ENCODE peak calls at places on chromosomes 3 and 15, in four cellular contexts. One of them, this sample, is unnamed.

GRCh38 chr3:48301814-48302194 is 31.7 kb downstream of the SPINK8 start:
- DNase-seq in activated T-helper 1 cell treated with anti-CD3 and anti-CD28 coated beads, Interleukin-12 subunit alpha, Interleukin-12 subunit beta, Interleukin-2, Interleukin-4 antibody, amounts not matched to agents 30 ng/mL and 10 ng/mL and 1 ng/mL, durations not matched to agents 14 hours and 24 hours and 36 hours: no peak
- DNase-seq in effector CD4-positive, alpha-beta T cell: no peak
- DNase-seq in Daoy: peak; percentile 27
- DNase-seq in this sample: no peak

GRCh38 chr3:167669699-167670098 is 16.0 kb upstream of the WDR49 start:
- DNase-seq in activated T-helper 1 cell treated with anti-CD3 and anti-CD28 coated beads, Interleukin-12 subunit alpha, Interleukin-12 subunit beta, Interleukin-2, Interleukin-4 antibody, amounts not matched to agents 30 ng/mL and 10 ng/mL and 1 ng/mL, durations not matched to agents 14 hours and 24 hours and 36 hours: no peak
- DNase-seq in effector CD4-positive, alpha-beta T cell: no peak
- DNase-seq in Daoy: no peak
- DNase-seq in this sample: no peak

GRCh38 chr3:54053201-54053600 is 69.2 kb upstream of the CACNA2D3 start:
- DNase-seq in activated T-helper 1 cell treated with anti-CD3 and anti-CD28 coated beads, Interleukin-12 subunit alpha, Interleukin-12 subunit beta, Interleukin-2, Interleukin-4 antibody, amounts not matched to agents 30 ng/mL and 10 ng/mL and 1 ng/mL, durations not matched to agents 14 hours and 24 hours and 36 hours: no peak
- DNase-seq in Daoy: no peak
- DNase-seq in effector CD4-positive, alpha-beta T cell: no peak
- DNase-seq in this sample: no peak

GRCh38 chr3:32591960-32592462 is 21.4 kb upstream of the DYNC1LI1 start:
- DNase-seq in activated T-helper 1 cell treated with anti-CD3 and anti-CD28 coated beads, Interleukin-12 subunit alpha, Interleukin-12 subunit beta, Interleukin-2, Interleukin-4 antibody, amounts not matched to agents 30 ng/mL and 10 ng/mL and 1 ng/mL, durations not matched to agents 14 hours and 24 hours and 36 hours: no peak
- DNase-seq in Daoy: no peak
- DNase-seq in effector CD4-positive, alpha-beta T cell: no peak
- DNase-seq in this sample: no peak

GRCh38 chr3:114878119-114878839 is 268.8 kb downstream of the ZBTB20 start:
- DNase-seq in effector CD4-positive, alpha-beta T cell: no peak
- DNase-seq in Daoy: peak; percentile 54
- DNase-seq in activated T-helper 1 cell treated with anti-CD3 and anti-CD28 coated beads, Interleukin-12 subunit alpha, Interleukin-12 subunit beta, Interleukin-2, Interleukin-4 antibody, amounts not matched to agents 30 ng/mL and 10 ng/mL and 1 ng/mL, durations not matched to agents 14 hours and 24 hours and 36 hours: no peak
- DNase-seq in this sample: no peak

GRCh38 chr15:29134239-29134638 is 135.4 kb downstream of the NSMCE3 start:
- DNase-seq in effector CD4-positive, alpha-beta T cell: no peak
- DNase-seq in Daoy: no peak
- DNase-seq in activated T-helper 1 cell treated with anti-CD3 and anti-CD28 coated beads, Interleukin-12 subunit alpha, Interleukin-12 subunit beta, Interleukin-2, Interleukin-4 antibody, amounts not matched to agents 30 ng/mL and 10 ng/mL and 1 ng/mL, durations not matched to agents 14 hours and 24 hours and 36 hours: no peak
- DNase-seq in this sample: no peak

GRCh38 chr15:43132830-43133428 is 457 bp upstream of the TMEM62 start:
- DNase-seq in activated T-helper 1 cell treated with anti-CD3 and anti-CD28 coated beads, Interleukin-12 subunit alpha, Interleukin-12 subunit beta, Interleukin-2, Interleukin-4 antibody, amounts not matched to agents 30 ng/mL and 10 ng/mL and 1 ng/mL, durations not matched to agents 14 hours and 24 hours and 36 hours: no peak
- DNase-seq in Daoy: no peak
- DNase-seq in effector CD4-positive, alpha-beta T cell: no peak
- DNase-seq in this sample: no peak

GRCh38 chr3:119034256-119035013 is at the start of gene IGSF11:
- DNase-seq in effector CD4-positive, alpha-beta T cell: peak; percentile 35
- DNase-seq in activated T-helper 1 cell treated with anti-CD3 and anti-CD28 coated beads, Interleukin-12 subunit alpha, Interleukin-12 subunit beta, Interleukin-2, Interleukin-4 antibody, amounts not matched to agents 30 ng/mL and 10 ng/mL and 1 ng/mL, durations not matched to agents 14 hours and 24 hours and 36 hours: peak; percentile 46
- DNase-seq in Daoy: peak; percentile 80
- DNase-seq in this sample: peak; percentile 81

GRCh38 chr3:183253364-183253960 is 409 bp downstream of the B3GNT5 start:
- DNase-seq in activated T-helper 1 cell treated with anti-CD3 and anti-CD28 coated beads, Interleukin-12 subunit alpha, Interleukin-12 subunit beta, Interleukin-2, Interleukin-4 antibody, amounts not matched to agents 30 ng/mL and 10 ng/mL and 1 ng/mL, durations not matched to agents 14 hours and 24 hours and 36 hours: peak; percentile 11
- DNase-seq in Daoy: peak; percentile 61
- DNase-seq in effector CD4-positive, alpha-beta T cell: peak; percentile 3
- DNase-seq in this sample: peak; percentile 23

GRCh38 chr3:99753268-99753975 is 64.2 kb upstream of the CMSS1 start:
- DNase-seq in Daoy: peak; percentile 78
- DNase-seq in activated T-helper 1 cell treated with anti-CD3 and anti-CD28 coated beads, Interleukin-12 subunit alpha, Interleukin-12 subunit beta, Interleukin-2, Interleukin-4 antibody, amounts not matched to agents 30 ng/mL and 10 ng/mL and 1 ng/mL, durations not matched to agents 14 hours and 24 hours and 36 hours: no peak
- DNase-seq in effector CD4-positive, alpha-beta T cell: no peak
- DNase-seq in this sample: peak; percentile 38

GRCh38 chr3:24138876-24139256 is 193.8 kb downstream of the NR1D2 start:
- DNase-seq in activated T-helper 1 cell treated with anti-CD3 and anti-CD28 coated beads, Interleukin-12 subunit alpha, Interleukin-12 subunit beta, Interleukin-2, Interleukin-4 antibody, amounts not matched to agents 30 ng/mL and 10 ng/mL and 1 ng/mL, durations not matched to agents 14 hours and 24 hours and 36 hours: no peak
- DNase-seq in Daoy: no peak
- DNase-seq in effector CD4-positive, alpha-beta T cell: no peak
- DNase-seq in this sample: no peak

GRCh38 chr3:44522494-44522933 is 32.5 kb upstream of the ZKSCAN7 start:
- DNase-seq in Daoy: no peak
- DNase-seq in effector CD4-positive, alpha-beta T cell: no peak
- DNase-seq in activated T-helper 1 cell treated with anti-CD3 and anti-CD28 coated beads, Interleukin-12 subunit alpha, Interleukin-12 subunit beta, Interleukin-2, Interleukin-4 antibody, amounts not matched to agents 30 ng/mL and 10 ng/mL and 1 ng/mL, durations not matched to agents 14 hours and 24 hours and 36 hours: no peak
- DNase-seq in this sample: no peak

GRCh38 chr3:53613111-53613510 is 118.7 kb downstream of the CACNA1D start:
- DNase-seq in effector CD4-positive, alpha-beta T cell: no peak
- DNase-seq in activated T-helper 1 cell treated with anti-CD3 and anti-CD28 coated beads, Interleukin-12 subunit alpha, Interleukin-12 subunit beta, Interleukin-2, Interleukin-4 antibody, amounts not matched to agents 30 ng/mL and 10 ng/mL and 1 ng/mL, durations not matched to agents 14 hours and 24 hours and 36 hours: no peak
- DNase-seq in Daoy: no peak
- DNase-seq in this sample: no peak

GRCh38 chr3:14317057-14317553 is 85.3 kb upstream of the SLC6A6 start:
- DNase-seq in Daoy: peak; percentile 60
- DNase-seq in effector CD4-positive, alpha-beta T cell: no peak
- DNase-seq in activated T-helper 1 cell treated with anti-CD3 and anti-CD28 coated beads, Interleukin-12 subunit alpha, Interleukin-12 subunit beta, Interleukin-2, Interleukin-4 antibody, amounts not matched to agents 30 ng/mL and 10 ng/mL and 1 ng/mL, durations not matched to agents 14 hours and 24 hours and 36 hours: no peak
- DNase-seq in this sample: no peak

GRCh38 chr15:65336767-65337435 is 32.4 kb downstream of the RNU5B-1 start:
- DNase-seq in effector CD4-positive, alpha-beta T cell: no peak
- DNase-seq in activated T-helper 1 cell treated with anti-CD3 and anti-CD28 coated beads, Interleukin-12 subunit alpha, Interleukin-12 subunit beta, Interleukin-2, Interleukin-4 antibody, amounts not matched to agents 30 ng/mL and 10 ng/mL and 1 ng/mL, durations not matched to agents 14 hours and 24 hours and 36 hours: no peak
- DNase-seq in Daoy: no peak
- DNase-seq in this sample: no peak

GRCh38 chr3:33810545-33810944 is 12.1 kb downstream of the PDCD6IP start:
- DNase-seq in Daoy: no peak
- DNase-seq in activated T-helper 1 cell treated with anti-CD3 and anti-CD28 coated beads, Interleukin-12 subunit alpha, Interleukin-12 subunit beta, Interleukin-2, Interleukin-4 antibody, amounts not matched to agents 30 ng/mL and 10 ng/mL and 1 ng/mL, durations not matched to agents 14 hours and 24 hours and 36 hours: no peak
- DNase-seq in effector CD4-positive, alpha-beta T cell: no peak
- DNase-seq in this sample: no peak

GRCh38 chr15:89833966-89834365 is 19.3 kb upstream of the ANPEP start:
- DNase-seq in Daoy: no peak
- DNase-seq in activated T-helper 1 cell treated with anti-CD3 and anti-CD28 coated beads, Interleukin-12 subunit alpha, Interleukin-12 subunit beta, Interleukin-2, Interleukin-4 antibody, amounts not matched to agents 30 ng/mL and 10 ng/mL and 1 ng/mL, durations not matched to agents 14 hours and 24 hours and 36 hours: no peak
- DNase-seq in effector CD4-positive, alpha-beta T cell: no peak
- DNase-seq in this sample: no peak

GRCh38 chr15:40314723-40315276 is 7.1 kb upstream of the PLCB2 start:
- DNase-seq in effector CD4-positive, alpha-beta T cell: no peak
- DNase-seq in Daoy: peak; percentile 25
- DNase-seq in activated T-helper 1 cell treated with anti-CD3 and anti-CD28 coated beads, Interleukin-12 subunit alpha, Interleukin-12 subunit beta, Interleukin-2, Interleukin-4 antibody, amounts not matched to agents 30 ng/mL and 10 ng/mL and 1 ng/mL, durations not matched to agents 14 hours and 24 hours and 36 hours: no peak
- DNase-seq in this sample: no peak

GRCh38 chr3:128278761-128279593 is 125.7 kb downstream of the EEFSEC start:
- DNase-seq in activated T-helper 1 cell treated with anti-CD3 and anti-CD28 coated beads, Interleukin-12 subunit alpha, Interleukin-12 subunit beta, Interleukin-2, Interleukin-4 antibody, amounts not matched to agents 30 ng/mL and 10 ng/mL and 1 ng/mL, durations not matched to agents 14 hours and 24 hours and 36 hours: no peak
- DNase-seq in effector CD4-positive, alpha-beta T cell: no peak
- DNase-seq in Daoy: peak; percentile 93
- DNase-seq in this sample: peak; percentile 22

GRCh38 chr3:71269896-71270295 is 313.6 kb downstream of the FOXP1 start:
- DNase-seq in Daoy: no peak
- DNase-seq in activated T-helper 1 cell treated with anti-CD3 and anti-CD28 coated beads, Interleukin-12 subunit alpha, Interleukin-12 subunit beta, Interleukin-2, Interleukin-4 antibody, amounts not matched to agents 30 ng/mL and 10 ng/mL and 1 ng/mL, durations not matched to agents 14 hours and 24 hours and 36 hours: no peak
- DNase-seq in effector CD4-positive, alpha-beta T cell: no peak
- DNase-seq in this sample: no peak

GRCh38 chr3:41684802-41685740 is 276.8 kb downstream of the ULK4 start:
- DNase-seq in Daoy: no peak
- DNase-seq in effector CD4-positive, alpha-beta T cell: no peak
- DNase-seq in activated T-helper 1 cell treated with anti-CD3 and anti-CD28 coated beads, Interleukin-12 subunit alpha, Interleukin-12 subunit beta, Interleukin-2, Interleukin-4 antibody, amounts not matched to agents 30 ng/mL and 10 ng/mL and 1 ng/mL, durations not matched to agents 14 hours and 24 hours and 36 hours: no peak
- DNase-seq in this sample: no peak

GRCh38 chr15:55741592-55742497 is 1.1 kb downstream of the PRTG start:
- DNase-seq in activated T-helper 1 cell treated with anti-CD3 and anti-CD28 coated beads, Interleukin-12 subunit alpha, Interleukin-12 subunit beta, Interleukin-2, Interleukin-4 antibody, amounts not matched to agents 30 ng/mL and 10 ng/mL and 1 ng/mL, durations not matched to agents 14 hours and 24 hours and 36 hours: no peak
- DNase-seq in Daoy: peak; percentile 16
- DNase-seq in effector CD4-positive, alpha-beta T cell: no peak
- DNase-seq in this sample: peak; percentile 33

GRCh38 chr3:160885791-160886286 is 129.8 kb downstream of the PPM1L start:
- DNase-seq in effector CD4-positive, alpha-beta T cell: no peak
- DNase-seq in activated T-helper 1 cell treated with anti-CD3 and anti-CD28 coated beads, Interleukin-12 subunit alpha, Interleukin-12 subunit beta, Interleukin-2, Interleukin-4 antibody, amounts not matched to agents 30 ng/mL and 10 ng/mL and 1 ng/mL, durations not matched to agents 14 hours and 24 hours and 36 hours: no peak
- DNase-seq in Daoy: peak; percentile 84
- DNase-seq in this sample: no peak

GRCh38 chr15:85673326-85673725 is 121.4 kb downstream of the KLHL25 start:
- DNase-seq in Daoy: no peak
- DNase-seq in effector CD4-positive, alpha-beta T cell: no peak
- DNase-seq in activated T-helper 1 cell treated with anti-CD3 and anti-CD28 coated beads, Interleukin-12 subunit alpha, Interleukin-12 subunit beta, Interleukin-2, Interleukin-4 antibody, amounts not matched to agents 30 ng/mL and 10 ng/mL and 1 ng/mL, durations not matched to agents 14 hours and 24 hours and 36 hours: no peak
- DNase-seq in this sample: no peak

GRCh38 chr15:48865387-48866079 is 12.4 kb upstream of the EID1 start:
- DNase-seq in Daoy: peak; percentile 69
- DNase-seq in effector CD4-positive, alpha-beta T cell: no peak
- DNase-seq in activated T-helper 1 cell treated with anti-CD3 and anti-CD28 coated beads, Interleukin-12 subunit alpha, Interleukin-12 subunit beta, Interleukin-2, Interleukin-4 antibody, amounts not matched to agents 30 ng/mL and 10 ng/mL and 1 ng/mL, durations not matched to agents 14 hours and 24 hours and 36 hours: no peak
- DNase-seq in this sample: no peak

GRCh38 chr3:100525753-100526612 is 33.6 kb downstream of the TMEM45A start:
- DNase-seq in Daoy: peak; percentile 98
- DNase-seq in activated T-helper 1 cell treated with anti-CD3 and anti-CD28 coated beads, Interleukin-12 subunit alpha, Interleukin-12 subunit beta, Interleukin-2, Interleukin-4 antibody, amounts not matched to agents 30 ng/mL and 10 ng/mL and 1 ng/mL, durations not matched to agents 14 hours and 24 hours and 36 hours: no peak
- DNase-seq in effector CD4-positive, alpha-beta T cell: no peak
- DNase-seq in this sample: no peak